ENCODE peak calls at places on chromosome 11, in seven cellular contexts. One of them, this sample, is unnamed.

GRCh38 chr11:44561275-44561781 is 4.1 kb upstream of the CD82 start:
- DNase-seq in SK-N-SH: no peak
- DNase-seq in BE2C: no peak
- DNase-seq in suprapubic skin: no peak
- DNase-seq in GM23338: no peak
- DNase-seq in breast epithelium: no peak
- DNase-seq in tibial artery: no peak
- DNase-seq in this sample: no peak

GRCh38 chr11:118607401-118608267 is at the start of gene PHLDB1:
- DNase-seq in breast epithelium: no peak
- DNase-seq in SK-N-SH: peak; percentile 86
- DNase-seq in tibial artery: peak; percentile 86
- DNase-seq in suprapubic skin: no peak
- DNase-seq in GM23338: peak; percentile 57
- DNase-seq in BE2C: peak; percentile 76
- DNase-seq in this sample: peak; percentile 64

GRCh38 chr11:106619320-106619990 is 398.8 kb downstream of the GUCY1A2 start:
- DNase-seq in GM23338: no peak
- DNase-seq in suprapubic skin: no peak
- DNase-seq in SK-N-SH: no peak
- DNase-seq in BE2C: no peak
- DNase-seq in breast epithelium: no peak
- DNase-seq in tibial artery: no peak
- DNase-seq in this sample: no peak

GRCh38 chr11:46235777-46236688 is 41.4 kb upstream of the CREB3L1 start:
- DNase-seq in breast epithelium: no peak
- DNase-seq in BE2C: no peak
- DNase-seq in tibial artery: no peak
- DNase-seq in GM23338: no peak
- DNase-seq in SK-N-SH: no peak
- DNase-seq in suprapubic skin: no peak
- DNase-seq in this sample: no peak

GRCh38 chr11:110428040-110428439 is 1.7 kb upstream of the FDX1 start:
- DNase-seq in suprapubic skin: no peak
- DNase-seq in SK-N-SH: no peak
- DNase-seq in BE2C: no peak
- DNase-seq in breast epithelium: no peak
- DNase-seq in GM23338: no peak
- DNase-seq in tibial artery: no peak
- DNase-seq in this sample: no peak

GRCh38 chr11:129817282-129818051 is 1.8 kb downstream of the TMEM45B start:
- DNase-seq in GM23338: no peak
- DNase-seq in suprapubic skin: no peak
- DNase-seq in SK-N-SH: no peak
- DNase-seq in tibial artery: no peak
- DNase-seq in BE2C: no peak
- DNase-seq in breast epithelium: no peak
- DNase-seq in this sample: no peak

GRCh38 chr11:12784445-12784844 is 110.2 kb downstream of the TEAD1 start:
- DNase-seq in breast epithelium: no peak
- DNase-seq in BE2C: no peak
- DNase-seq in tibial artery: no peak
- DNase-seq in GM23338: no peak
- DNase-seq in SK-N-SH: no peak
- DNase-seq in suprapubic skin: no peak
- DNase-seq in this sample: no peak

GRCh38 chr11:8357891-8358566 is 94.4 kb upstream of the LMO1 start:
- DNase-seq in suprapubic skin: no peak
- DNase-seq in breast epithelium: no peak
- DNase-seq in SK-N-SH: no peak
- DNase-seq in tibial artery: no peak
- DNase-seq in BE2C: no peak
- DNase-seq in GM23338: peak; percentile 40
- DNase-seq in this sample: no peak

GRCh38 chr11:29300441-29300840 is 716.4 kb downstream of the KCNA4 start:
- DNase-seq in breast epithelium: no peak
- DNase-seq in BE2C: no peak
- DNase-seq in suprapubic skin: no peak
- DNase-seq in SK-N-SH: no peak
- DNase-seq in GM23338: peak; percentile 37
- DNase-seq in tibial artery: no peak
- DNase-seq in this sample: no peak

GRCh38 chr11:47616726-47617416 is 22.7 kb upstream of the C1QTNF4 start:
- DNase-seq in breast epithelium: no peak
- DNase-seq in tibial artery: no peak
- DNase-seq in SK-N-SH: no peak
- DNase-seq in GM23338: peak; percentile 77
- DNase-seq in suprapubic skin: peak; percentile 59
- DNase-seq in BE2C: peak; percentile 52
- DNase-seq in this sample: peak; percentile 46

GRCh38 chr11:115682101-115682500 is 177.9 kb upstream of the CADM1 start:
- DNase-seq in suprapubic skin: no peak
- DNase-seq in BE2C: no peak
- DNase-seq in SK-N-SH: no peak
- DNase-seq in GM23338: no peak
- DNase-seq in tibial artery: no peak
- DNase-seq in breast epithelium: no peak
- DNase-seq in this sample: no peak

GRCh38 chr11:9787260-9787659 is 123.4 kb downstream of the SWAP70 start:
- DNase-seq in GM23338: no peak
- DNase-seq in suprapubic skin: no peak
- DNase-seq in tibial artery: no peak
- DNase-seq in SK-N-SH: no peak
- DNase-seq in BE2C: no peak
- DNase-seq in breast epithelium: no peak
- DNase-seq in this sample: no peak

GRCh38 chr11:64544616-64545296 is 46.3 kb upstream of the SLC22A12 start:
- DNase-seq in BE2C: no peak
- DNase-seq in SK-N-SH: no peak
- DNase-seq in breast epithelium: no peak
- DNase-seq in tibial artery: no peak
- DNase-seq in suprapubic skin: no peak
- DNase-seq in GM23338: no peak
- DNase-seq in this sample: no peak

GRCh38 chr11:62152245-62153086 is 28.7 kb downstream of the INCENP start:
- DNase-seq in GM23338: no peak
- DNase-seq in SK-N-SH: peak; percentile 6
- DNase-seq in tibial artery: peak; percentile 43
- DNase-seq in suprapubic skin: no peak
- DNase-seq in BE2C: no peak
- DNase-seq in breast epithelium: no peak
- DNase-seq in this sample: no peak

GRCh38 chr11:117219455-117219854 is 12.4 kb downstream of the PCSK7 start:
- DNase-seq in BE2C: no peak
- DNase-seq in SK-N-SH: no peak
- DNase-seq in GM23338: no peak
- DNase-seq in suprapubic skin: no peak
- DNase-seq in tibial artery: peak; percentile 62
- DNase-seq in breast epithelium: peak; percentile 38
- DNase-seq in this sample: no peak

GRCh38 chr11:121582296-121582695 is 129.5 kb upstream of the SORL1-AS1 start:
- DNase-seq in tibial artery: no peak
- DNase-seq in BE2C: no peak
- DNase-seq in GM23338: no peak
- DNase-seq in breast epithelium: no peak
- DNase-seq in suprapubic skin: no peak
- DNase-seq in SK-N-SH: no peak
- DNase-seq in this sample: peak; percentile 16

GRCh38 chr11:94546886-94547285 is 3.2 kb downstream of the FUT4 start:
- DNase-seq in breast epithelium: no peak
- DNase-seq in suprapubic skin: no peak
- DNase-seq in SK-N-SH: no peak
- DNase-seq in GM23338: no peak
- DNase-seq in BE2C: no peak
- DNase-seq in tibial artery: no peak
- DNase-seq in this sample: no peak

GRCh38 chr11:96314326-96315050 is 28.5 kb downstream of the MAML2 start:
- DNase-seq in breast epithelium: no peak
- DNase-seq in BE2C: no peak
- DNase-seq in suprapubic skin: no peak
- DNase-seq in SK-N-SH: no peak
- DNase-seq in GM23338: no peak
- DNase-seq in tibial artery: no peak
- DNase-seq in this sample: no peak

GRCh38 chr11:2122907-2123627 is 16.1 kb downstream of the IGF2 start:
- DNase-seq in tibial artery: no peak
- DNase-seq in breast epithelium: no peak
- DNase-seq in SK-N-SH: no peak
- DNase-seq in BE2C: no peak
- DNase-seq in suprapubic skin: no peak
- DNase-seq in GM23338: no peak
- DNase-seq in this sample: no peak

GRCh38 chr11:78030429-78031325 is 7.6 kb upstream of the KCTD14 start:
- DNase-seq in BE2C: peak; percentile 95
- DNase-seq in SK-N-SH: peak; percentile 91
- DNase-seq in breast epithelium: peak; percentile 75
- DNase-seq in GM23338: peak; percentile 27
- DNase-seq in tibial artery: peak; percentile 71
- DNase-seq in suprapubic skin: no peak
- DNase-seq in this sample: no peak

GRCh38 chr11:27084407-27084985 is 43.9 kb downstream of the BBOX1 start:
- DNase-seq in GM23338: peak; percentile 19
- DNase-seq in breast epithelium: no peak
- DNase-seq in SK-N-SH: no peak
- DNase-seq in BE2C: no peak
- DNase-seq in suprapubic skin: no peak
- DNase-seq in tibial artery: no peak
- DNase-seq in this sample: no peak

GRCh38 chr11:69337211-69337721 is 43.3 kb downstream of the MYEOV start:
- DNase-seq in breast epithelium: peak; percentile 24
- DNase-seq in tibial artery: peak; percentile 47
- DNase-seq in SK-N-SH: no peak
- DNase-seq in suprapubic skin: peak; percentile 69
- DNase-seq in GM23338: no peak
- DNase-seq in BE2C: no peak
- DNase-seq in this sample: no peak

GRCh38 chr11:124970925-124971324 is 16.9 kb downstream of the CCDC15 start:
- DNase-seq in BE2C: no peak
- DNase-seq in tibial artery: no peak
- DNase-seq in suprapubic skin: no peak
- DNase-seq in SK-N-SH: peak; percentile 5
- DNase-seq in breast epithelium: no peak
- DNase-seq in GM23338: peak; percentile 78
- DNase-seq in this sample: no peak

DNA sequence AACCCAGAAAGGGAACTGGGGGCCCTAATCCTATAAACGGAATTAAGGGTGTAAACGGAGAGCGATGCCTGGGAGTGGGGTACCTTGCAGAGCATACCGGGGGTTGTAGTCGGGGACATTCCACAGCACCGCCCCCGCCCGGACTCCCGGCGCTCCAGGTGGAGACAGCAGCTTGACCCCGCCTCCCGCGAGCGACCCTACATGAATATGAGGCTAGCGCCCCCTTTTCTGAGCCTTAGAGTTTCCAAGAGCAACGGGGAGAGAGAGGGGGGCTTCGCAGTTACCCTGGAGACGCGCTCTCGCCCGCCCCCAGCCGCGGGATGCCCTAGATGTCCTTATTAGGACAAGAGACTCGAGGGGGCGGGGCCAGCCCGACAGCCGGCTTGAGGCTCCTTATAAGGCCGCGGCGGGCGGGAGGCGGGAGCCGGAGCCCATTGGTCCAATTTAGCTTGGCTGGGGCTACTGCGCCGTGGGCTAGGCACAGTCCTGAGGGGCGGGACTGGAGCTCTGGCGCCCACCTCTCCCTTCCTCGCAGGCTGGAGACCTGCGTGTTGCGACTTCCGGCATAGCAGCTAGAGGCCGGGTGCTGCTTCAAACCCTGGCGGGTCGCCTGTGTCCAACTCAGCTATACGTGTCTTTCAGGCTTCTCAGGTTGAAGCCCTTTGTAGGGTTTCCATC is 960 bp upstream of the MUS81 start:
- DNase-seq in suprapubic skin: peak; percentile 100
- DNase-seq in SK-N-SH: peak; percentile 90
- DNase-seq in breast epithelium: peak; percentile 97
- DNase-seq in BE2C: peak; percentile 100
- DNase-seq in GM23338: peak; percentile 100
- DNase-seq in tibial artery: peak; percentile 100
- DNase-seq in this sample: peak; percentile 99
- TF ChIP-seq CTCF in suprapubic skin: no peak
- TF ChIP-seq CTCF in SK-N-SH: peak; percentile 25
- TF ChIP-seq CTCF in breast epithelium: no peak
- TF ChIP-seq CTCF in BE2C: peak; percentile 47
- TF ChIP-seq CTCF in GM23338: no peak
- TF ChIP-seq CTCF in tibial artery: peak; percentile 14
- TF ChIP-seq CTCF in this sample: peak; percentile 12

DNA sequence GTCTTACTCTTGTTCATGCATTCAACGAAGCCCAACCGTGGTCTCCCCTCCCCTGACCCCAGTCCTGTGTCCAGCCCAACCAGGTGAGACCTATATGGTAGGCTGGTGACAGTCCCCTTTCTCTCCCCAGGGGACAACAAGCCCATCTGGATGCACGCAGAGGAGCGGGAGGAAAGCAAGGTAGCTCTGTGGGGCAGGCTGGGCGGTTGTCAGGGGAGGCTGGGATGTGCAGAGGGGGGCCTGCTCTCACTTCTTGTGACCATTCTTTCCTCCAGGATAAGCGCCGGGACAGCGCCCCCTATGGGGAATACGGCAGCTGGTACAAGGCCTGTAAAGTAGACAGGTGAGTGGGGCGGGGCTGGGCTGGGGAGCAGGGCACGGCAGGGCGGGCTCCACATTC is 3.5 kb upstream of the RAB1B start:
- DNase-seq in GM23338: peak; percentile 93
- DNase-seq in suprapubic skin: no peak
- DNase-seq in SK-N-SH: peak; percentile 59
- DNase-seq in tibial artery: no peak
- DNase-seq in breast epithelium: no peak
- DNase-seq in BE2C: peak; percentile 54
- DNase-seq in this sample: no peak
- H3K36me3 ChIP-seq in GM23338: no peaks in the 10 kb centered on the region
- H3K36me3 ChIP-seq in suprapubic skin: peaks cover 45% of the 10 kb centered on the region
- H3K36me3 ChIP-seq in SK-N-SH: peaks cover 19% of the 10 kb centered on the region
- H3K36me3 ChIP-seq in tibial artery: peaks cover 42% of the 10 kb centered on the region
- H3K36me3 ChIP-seq in breast epithelium: no peaks in the 10 kb centered on the region
- H3K36me3 ChIP-seq in BE2C: peaks cover 5% of the 10 kb centered on the region
- H3K36me3 ChIP-seq in this sample: peaks cover 64% of the 10 kb centered on the region

DNA sequence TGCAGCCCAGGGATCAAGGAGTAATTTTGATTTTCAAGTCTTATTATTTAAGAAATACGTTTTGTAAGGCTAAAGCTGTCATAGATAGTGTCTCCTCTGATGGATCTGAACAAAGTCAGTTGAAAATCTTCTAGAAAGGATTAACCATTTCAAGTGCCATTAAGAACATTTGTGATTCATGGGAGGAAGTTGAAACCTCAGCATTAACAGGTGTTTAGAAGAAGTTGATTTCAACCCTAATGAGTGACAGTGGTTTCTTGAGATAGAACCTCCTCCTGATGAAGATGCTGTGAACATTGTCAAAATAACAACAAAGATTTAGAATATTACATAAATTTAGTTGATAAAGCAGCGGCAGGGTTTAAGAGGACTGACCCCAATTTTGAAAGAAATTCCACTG is 61.7 kb downstream of the PRR5L start:
- DNase-seq in BE2C: no peak
- DNase-seq in breast epithelium: no peak
- DNase-seq in SK-N-SH: no peak
- DNase-seq in suprapubic skin: no peak
- DNase-seq in tibial artery: no peak
- DNase-seq in GM23338: no peak
- DNase-seq in this sample: no peak
- H3K4me1 ChIP-seq in BE2C: no peaks in the 10 kb centered on the region
- H3K4me1 ChIP-seq in breast epithelium: no peaks in the 10 kb centered on the region
- H3K4me1 ChIP-seq in SK-N-SH: no peaks in the 10 kb centered on the region
- H3K4me1 ChIP-seq in suprapubic skin: peaks cover 12% of the 10 kb centered on the region
- H3K4me1 ChIP-seq in tibial artery: no peaks in the 10 kb centered on the region
- H3K4me1 ChIP-seq in GM23338: peaks cover 3% of the 10 kb centered on the region
- H3K4me1 ChIP-seq in this sample: no peaks in the 10 kb centered on the region

GRCh38 chr11:4626207-4627105 is 10.8 kb upstream of the OR51D1 start:
- DNase-seq in breast epithelium: no peak
- DNase-seq in GM23338: peak; percentile 93
- DNase-seq in SK-N-SH: peak; percentile 31
- DNase-seq in suprapubic skin: no peak
- DNase-seq in tibial artery: no peak
- DNase-seq in BE2C: peak; percentile 73
- DNase-seq in this sample: no peak
- TF ChIP-seq CTCF in breast epithelium: peak; percentile 43
- TF ChIP-seq CTCF in GM23338: peak; percentile 91
- TF ChIP-seq CTCF in SK-N-SH: peak; percentile 69
- TF ChIP-seq CTCF in suprapubic skin: peak; percentile 8
- TF ChIP-seq CTCF in tibial artery: peak; percentile 66
- TF ChIP-seq CTCF in BE2C: peak; percentile 65
- TF ChIP-seq CTCF in this sample: peak; percentile 27

This sample was measured in tibial nerve.